ENCODE peak calls at places on chromosomes 12 and 14, in five cellular contexts. C is activated CD4-positive, alpha-beta T cell treated with anti-CD3 and anti-CD28 coated beads, Interleukin-2, amount 10 ng/mL, durations not matched to agents 7 days and 5 days; I is tibial artery; K is right cardiac atrium; V is NCI-H526. Z is an unnamed sample.

GRCh38 chr14:78448483-78449094 is 278.4 kb downstream of the NRXN3 start:
- DNase-seq in C (peak), I (no peak), K (no peak), V (peak), Z (no peak)

GRCh38 chr12:105562727-105563072 is 232.2 kb downstream of the C12orf75 start:
- DNase-seq in C (no peak), I (no peak), K (no peak), V (no peak), Z (no peak)

GRCh38 chr12:131831635-131832041 is 3.4 kb downstream of the MMP17 start:
- DNase-seq in C (no peak), I (peak), K (no peak), V (peak), Z (no peak)

GRCh38 chr14:22994762-22995275 is 12.5 kb upstream of the AJUBA start:
- DNase-seq in C (peak), I (no peak), K (no peak), V (peak), Z (no peak)

GRCh38 chr12:51969643-51970042 is 18.1 kb downstream of the ACVR1B start:
- DNase-seq in C (no peak), I (no peak), K (no peak), V (no peak), Z (no peak)

GRCh38 chr12:108515916-108516315 is 839 bp downstream of the FICD start:
- DNase-seq in C (no peak), I (no peak), K (no peak), V (peak), Z (no peak)

GRCh38 chr12:31880340-31880739 is 78.9 kb upstream of the RESF1 start:
- DNase-seq in C (no peak), I (no peak), K (no peak), V (no peak), Z (no peak)

GRCh38 chr14:78135450-78135891 is 34.7 kb upstream of the NRXN3 start:
- DNase-seq in C (no peak), I (no peak), K (no peak), V (no peak), Z (no peak)

GRCh38 chr14:91509083-91509877 is 830 bp downstream of the PPP4R3A start:
- DNase-seq in C (peak), I (peak), K (peak), V (peak), Z (peak)

GRCh38 chr14:59543873-59544272 is 32.7 kb downstream of the CCDC175 start:
- DNase-seq in C (no peak), I (no peak), K (no peak), V (peak), Z (no peak)